ENCODE peak calls at places on chromosomes 6 and 20, in eight cellular contexts. L, G, E, R, Q, P, H and U are unnamed samples.
A peak's percentile ranks its signal among the peaks of the same experiment; 100 is the strongest.

GRCh38 chr20:4811257-4811656 is 89.5 kb downstream of the PRND start:
- DNase-seq in G (no peak), R (no peak), L (no peak), H (no peak), P (no peak), Q (no peak), E (no peak), U (no peak)

GRCh38 chr6:1599469-1599868 is 10.2 kb upstream of the FOXC1 start:
- DNase-seq in H (no peak), E (no peak), R (no peak), L (no peak), G (no peak), P (no peak), Q (no peak), U (no peak)

GRCh38 chr6:169620171-169621125 is 81.4 kb downstream of the WDR27 start:
- DNase-seq in E (peak; percentile 55), P (no peak), R (no peak), G (no peak), H (no peak), L (no peak), Q (no peak), U (no peak)

GRCh38 chr6:31468316-31468715 is 29.6 kb upstream of the MICB start:
- DNase-seq in E (no peak), G (no peak), P (no peak), H (no peak), R (no peak), L (no peak), Q (no peak), U (no peak)

GRCh38 chr20:48728042-48728837 is 99.6 kb downstream of the PREX1 start:
- DNase-seq in L (no peak), R (peak; percentile 47), H (no peak), Q (no peak), P (no peak), G (no peak), E (no peak), U (no peak)

GRCh38 chr6:137926207-137926731 is 59.2 kb downstream of the TNFAIP3 start:
- DNase-seq in Q (no peak), H (peak; percentile 38), P (peak; percentile 39), L (no peak), G (peak; percentile 61), E (peak; percentile 70), R (no peak), U (no peak)

GRCh38 chr6:168415149-168415992 is 25.6 kb upstream of the SMOC2 start:
- DNase-seq in P (no peak), E (no peak), L (no peak), Q (peak; percentile 40), H (no peak), R (no peak), G (no peak), U (no peak)

GRCh38 chr6:133388731-133389130 is 147.6 kb downstream of the EYA4 start:
- DNase-seq in H (no peak), G (no peak), E (no peak), P (no peak), L (no peak), R (no peak), Q (no peak), U (no peak)

GRCh38 chr6:2229039-2229438 is 16.4 kb downstream of the GMDS start:
- DNase-seq in L (no peak), H (no peak), E (peak; percentile 37), R (no peak), G (no peak), P (no peak), Q (no peak), U (no peak)

GRCh38 chr6:6584310-6585002 is 4.1 kb upstream of the LY86 start:
- DNase-seq in Q (no peak), R (no peak), P (no peak), E (no peak), L (no peak), H (no peak), G (no peak), U (no peak)

GRCh38 chr6:127690092-127690491 is 113.1 kb downstream of the C6orf58 start:
- DNase-seq in G (no peak), R (no peak), E (peak; percentile 52), Q (no peak), H (peak; percentile 27), L (no peak), P (no peak), U (no peak)

DNA sequence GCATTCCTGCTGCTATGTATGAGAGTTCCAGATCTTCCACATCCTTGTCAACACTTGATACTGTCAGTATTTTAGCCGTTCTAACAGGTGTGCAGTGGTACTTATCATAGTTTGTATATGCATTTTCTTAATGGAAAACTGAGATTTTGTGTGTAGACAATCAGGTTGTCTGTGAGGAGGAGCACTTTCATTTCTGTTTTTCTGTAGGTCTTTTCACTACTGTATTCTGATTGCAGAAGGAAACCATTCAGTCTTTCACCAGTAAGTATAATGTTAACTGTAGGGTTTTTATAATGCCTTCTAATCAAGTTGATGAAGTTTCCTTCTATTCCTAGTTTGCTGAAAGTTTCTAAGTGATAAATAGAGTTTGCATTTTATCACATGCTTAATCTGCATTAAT is 107.5 kb downstream of the C6orf58 start:
- DNase-seq in H (no peak), E (no peak), L (no peak), R (no peak), Q (no peak), P (no peak), G (no peak), U (no peak)
- TF ChIP-seq CTCF in H (no peak), E (no peak), L (no peak), R (no peak), Q (no peak), P (no peak), G (no peak), U (no peak)

GRCh38 chr6:42984001-42984923 is at the start of gene PPP2R5D:
- DNase-seq in H (peak; percentile 97), Q (peak; percentile 98), L (peak; percentile 81), E (peak; percentile 99), P (peak; percentile 93), G (peak; percentile 99), R (peak; percentile 92), U (peak; percentile 95)
- TF ChIP-seq CTCF in H (no peak), Q (peak; percentile 31), L (no peak), E (no peak), P (no peak), G (no peak), R (no peak), U (no peak)

DNA sequence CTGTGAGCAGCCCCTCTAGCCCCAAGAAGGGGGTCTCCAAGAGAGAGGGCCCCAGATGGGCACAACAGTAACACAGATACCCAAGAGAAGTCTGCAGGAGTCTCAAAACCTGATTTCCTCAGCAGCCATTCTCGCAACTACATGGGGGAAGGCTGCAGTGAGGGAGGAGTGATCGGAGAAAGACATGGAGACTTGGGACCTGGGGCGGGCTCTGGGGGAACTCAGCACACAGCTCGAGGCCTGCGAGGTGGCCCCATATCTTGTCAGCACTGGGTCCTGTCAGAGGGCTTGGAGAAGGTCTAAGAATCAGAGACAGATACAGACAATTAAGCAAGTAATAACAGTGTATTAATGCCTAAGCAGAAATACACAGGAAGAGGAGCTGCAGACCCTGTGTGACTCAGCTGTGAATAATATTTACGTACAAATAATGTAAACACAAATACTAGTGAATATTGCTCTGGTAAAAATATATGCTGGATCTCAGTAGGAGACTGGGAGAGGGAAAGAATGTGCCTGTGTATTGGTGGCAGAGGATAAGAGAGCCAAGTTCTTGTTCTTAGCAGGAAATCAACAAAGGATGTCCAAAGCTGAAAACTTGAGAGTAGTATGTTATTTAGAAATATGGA is 336.2 kb downstream of the ZFAND3 start:
- DNase-seq in Q (no peak), E (peak; percentile 55), H (no peak), P (no peak), R (no peak), L (no peak), G (no peak), U (no peak)
- TF ChIP-seq CTCF in Q (no peak), E (no peak), H (no peak), P (no peak), R (no peak), L (no peak), G (no peak), U (no peak)

GRCh38 chr6:84762941-84763396 is 1.4 kb downstream of the TBX18 start:
- DNase-seq in E (no peak), P (peak; percentile 22), R (no peak), Q (no peak), L (no peak), H (no peak), G (peak; percentile 69), U (peak; percentile 43)

GRCh38 chr6:84763397-84764331 is 734 bp downstream of the TBX18 start:
- DNase-seq in G (peak; percentile 73), L (no peak), R (peak; percentile 18), E (peak; percentile 96), Q (peak; percentile 64), H (peak; percentile 61), P (peak; percentile 73), U (peak; percentile 62)

GRCh38 chr6:84766118-84766683 is 1.8 kb upstream of the TBX18 start:
- DNase-seq in G (peak; percentile 50), P (no peak), E (no peak), R (no peak), H (no peak), Q (peak; percentile 54), L (no peak), U (peak; percentile 20)

GRCh38 chr6:84764332-84765049 is at the start of gene TBX18:
- DNase-seq in H (peak; percentile 85), G (peak; percentile 93), Q (peak; percentile 92), P (peak; percentile 93), E (peak; percentile 100), L (no peak), R (peak; percentile 78), U (peak; percentile 95)

GRCh38 chr6:84762220-84762940 is 2.0 kb downstream of the TBX18 start:
- DNase-seq in L (no peak), G (no peak), R (no peak), E (peak; percentile 75), H (no peak), P (peak; percentile 49), Q (no peak), U (peak; percentile 50)
- TF ChIP-seq CTCF in L (no peak), G (no peak), R (peak; percentile 34), E (peak; percentile 32), H (no peak), P (peak; percentile 13), Q (no peak), U (no peak)

GRCh38 chr6:113488812-113489685 is 368.1 kb upstream of the MARCKS start:
- DNase-seq in R (no peak), G (no peak), L (no peak), E (no peak), Q (no peak), H (no peak), P (no peak), U (no peak)
- TF ChIP-seq CTCF in R (no peak), G (no peak), L (no peak), E (peak; percentile 7), Q (no peak), H (peak; percentile 25), P (peak; percentile 14), U (no peak)

DNA sequence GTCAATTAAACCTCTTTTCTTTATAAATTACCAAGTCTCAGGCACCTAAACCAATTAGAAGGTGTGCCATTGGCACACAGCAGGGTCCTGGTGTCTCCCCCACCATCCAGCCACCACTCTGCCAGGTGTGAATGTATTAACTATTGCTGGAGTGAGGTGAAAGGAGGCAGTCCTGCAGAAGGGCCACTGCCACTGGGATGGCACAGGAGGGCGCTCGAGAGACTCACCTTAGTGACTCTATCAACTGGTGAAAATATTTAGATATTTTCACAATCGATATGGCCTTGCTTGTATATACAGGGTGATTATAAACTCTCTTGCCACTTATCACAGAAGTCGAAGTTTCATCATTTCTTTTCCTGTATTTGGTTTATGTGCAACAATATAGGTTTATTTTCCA is 145.6 kb upstream of the ESR1 start:
- DNase-seq in E (no peak), R (no peak), G (no peak), H (peak; percentile 10), L (no peak), P (no peak), Q (no peak), U (peak; percentile 14)
- TF ChIP-seq CTCF in E (peak; percentile 16), R (peak; percentile 18), G (no peak), H (peak; percentile 45), L (no peak), P (peak; percentile 61), Q (no peak), U (peak; percentile 26)

GRCh38 chr20:63228786-63229185 is 6.9 kb upstream of the BIRC7 start:
- DNase-seq in H (no peak), L (no peak), G (no peak), E (no peak), P (peak; percentile 29), R (no peak), Q (no peak), U (no peak)
- TF ChIP-seq CTCF in H (no peak), L (no peak), G (no peak), E (no peak), P (no peak), R (no peak), Q (no peak), U (no peak)